ENCODE peak calls at places on chromosome 9, in nine cellular contexts. M is NCI-H1105; Z is AG08396; A is GM18507; R is stimulated activated CD8-positive, alpha-beta memory T cell treated with anti-CD3 and anti-CD28 coated beads, Interleukin-15, amount 100 ng/mL, for 1 hour; O is GM04504; Q is T1000; J is ELR; F is foreskin melanocyte. N is an unnamed sample.

GRCh38 chr9:110114888-110115259 is 93.1 kb downstream of the C9orf152 start:
- DNase-seq in R (no peak), M (no peak), F (no peak), O (no peak), A (no peak), Q (no peak), J (peak), Z (no peak), N (no peak)

GRCh38 chr9:97528529-97529230 is 27.2 kb downstream of the TMOD1 start:
- DNase-seq in J (no peak), Q (no peak), A (no peak), O (no peak), Z (no peak), R (no peak), M (no peak), F (no peak), N (no peak)

GRCh38 chr9:114452219-114453169 is 52.8 kb downstream of the WHRN start:
- DNase-seq in M (peak), Z (no peak), R (no peak), Q (no peak), J (no peak), A (no peak), F (no peak), O (no peak), N (no peak)

GRCh38 chr9:88535226-88535931 is 401 bp downstream of the NXNL2 start:
- DNase-seq in Z (no peak), M (peak), R (no peak), J (peak), F (no peak), O (no peak), A (no peak), Q (no peak), N (no peak)

GRCh38 chr9:806285-807156 is 35.0 kb upstream of the DMRT1 start:
- DNase-seq in O (peak), J (peak), M (peak), R (no peak), A (no peak), F (peak), Q (no peak), Z (peak), N (no peak)

GRCh38 chr9:83680233-83680632 is 27.5 kb downstream of the UBQLN1 start:
- DNase-seq in F (no peak), Z (no peak), A (no peak), O (no peak), R (no peak), M (no peak), Q (no peak), J (no peak), N (no peak)

GRCh38 chr9:5184776-5185175 is 663 bp downstream of the INSL6 start:
- DNase-seq in O (no peak), R (no peak), Z (no peak), J (no peak), F (peak), M (no peak), Q (no peak), A (no peak), N (no peak)

GRCh38 chr9:19894975-19895374 is 106.1 kb upstream of the SLC24A2 start:
- DNase-seq in J (no peak), F (no peak), A (no peak), O (no peak), M (no peak), R (no peak), Q (no peak), Z (peak), N (no peak)